ENCODE peak calls at places on chromosome 3, in seven cellular contexts. U is nephron progenitor cell, N is transverse colon, J is AG09309, W is HFF-Myc, P is LNCaP clone FGC, I is heart left ventricle. R is an unnamed sample.

GRCh38 chr3:58066842-58067241 is 58.6 kb downstream of the FLNB start:
- DNase-seq in J (no peak), N (no peak), U (no peak), I (no peak), P (no peak), W (no peak), R (no peak)

GRCh38 chr3:71651625-71652024 is 68.1 kb upstream of the FOXP1 start:
- DNase-seq in N (no peak), W (no peak), P (no peak), U (no peak), J (no peak), I (no peak), R (no peak)

GRCh38 chr3:54079729-54080128 is 42.6 kb upstream of the CACNA2D3 start:
- DNase-seq in U (no peak), W (no peak), J (no peak), P (no peak), N (no peak), I (no peak), R (no peak)

GRCh38 chr3:101574388-101575156 is 592 bp downstream of the PCNP start:
- DNase-seq in U (no peak), I (peak), N (peak), P (peak), J (peak), W (peak), R (no peak)

GRCh38 chr3:44323341-44323955 is 15.1 kb upstream of the TCAIM start:
- DNase-seq in J (peak), N (peak), W (peak), P (peak), I (peak), U (peak), R (peak)

GRCh38 chr3:111723293-111723963 is 128.3 kb upstream of the ZBED2 start:
- DNase-seq in J (peak), P (no peak), I (no peak), U (no peak), W (peak), N (no peak), R (no peak)

GRCh38 chr3:51679777-51680176 is 8.7 kb downstream of the TEX264 start:
- DNase-seq in I (no peak), P (no peak), J (no peak), U (no peak), W (no peak), N (no peak), R (no peak)

GRCh38 chr3:133983576-133984560 is 45.9 kb downstream of the SLCO2A1 start:
- DNase-seq in I (no peak), P (no peak), W (no peak), J (no peak), N (no peak), U (no peak), R (no peak)

GRCh38 chr3:171548918-171549317 is 88.7 kb upstream of the TNIK start:
- DNase-seq in J (no peak), W (no peak), I (no peak), P (no peak), N (no peak), U (no peak), R (no peak)

GRCh38 chr3:52731590-52731989 is 25.7 kb downstream of the SPCS1 start:
- DNase-seq in P (no peak), N (no peak), U (no peak), W (no peak), I (no peak), J (no peak), R (no peak)

GRCh38 chr3:105537371-105538075 is 170.8 kb downstream of the ALCAM start:
- DNase-seq in W (no peak), N (no peak), I (no peak), P (no peak), J (no peak), U (no peak), R (no peak)

GRCh38 chr3:178189854-178190253 is 346.4 kb upstream of the KCNMB2 start:
- DNase-seq in U (no peak), I (no peak), W (no peak), J (no peak), P (no peak), N (no peak), R (no peak)

GRCh38 chr3:72032435-72033118 is 247.6 kb upstream of the PROK2 start:
- DNase-seq in N (no peak), J (no peak), W (no peak), U (no peak), I (no peak), P (no peak), R (no peak)

GRCh38 chr3:48429416-48430358 is at the start of gene PLXNB1:
- DNase-seq in I (peak), J (no peak), W (no peak), U (peak), N (peak), P (no peak), R (peak)

GRCh38 chr3:30135190-30135589 is 471.2 kb upstream of the TGFBR2 start:
- DNase-seq in N (no peak), P (no peak), W (no peak), U (no peak), I (no peak), J (no peak), R (no peak)
- TF ChIP-seq CTCF in N (no peak), P (peak), W (peak), U (no peak), I (peak), J (peak), R (no peak)

GRCh38 chr3:4800595-4800994 is 178.6 kb upstream of the BHLHE40 start:
- DNase-seq in U (no peak), J (no peak), P (no peak), I (no peak), N (no peak), W (no peak), R (no peak)
- TF ChIP-seq CTCF in U (no peak), J (no peak), P (no peak), I (no peak), N (no peak), W (no peak), R (no peak)

GRCh38 chr3:21644268-21644667 is 106.7 kb downstream of the ZNF385D start:
- DNase-seq in P (no peak), J (no peak), N (no peak), U (no peak), I (no peak), W (no peak), R (no peak)

GRCh38 chr3:21643752-21644151 is 107.3 kb downstream of the ZNF385D start:
- DNase-seq in I (no peak), N (no peak), U (no peak), W (no peak), P (peak), J (no peak), R (no peak)

GRCh38 chr3:21645121-21645897 is 105.7 kb downstream of the ZNF385D start:
- DNase-seq in N (no peak), I (peak), U (no peak), J (no peak), P (no peak), W (no peak), R (no peak)

GRCh38 chr3:21642433-21642832 is 108.6 kb downstream of the ZNF385D start:
- DNase-seq in N (no peak), P (no peak), W (no peak), I (no peak), U (no peak), J (no peak), R (no peak)

DNA sequence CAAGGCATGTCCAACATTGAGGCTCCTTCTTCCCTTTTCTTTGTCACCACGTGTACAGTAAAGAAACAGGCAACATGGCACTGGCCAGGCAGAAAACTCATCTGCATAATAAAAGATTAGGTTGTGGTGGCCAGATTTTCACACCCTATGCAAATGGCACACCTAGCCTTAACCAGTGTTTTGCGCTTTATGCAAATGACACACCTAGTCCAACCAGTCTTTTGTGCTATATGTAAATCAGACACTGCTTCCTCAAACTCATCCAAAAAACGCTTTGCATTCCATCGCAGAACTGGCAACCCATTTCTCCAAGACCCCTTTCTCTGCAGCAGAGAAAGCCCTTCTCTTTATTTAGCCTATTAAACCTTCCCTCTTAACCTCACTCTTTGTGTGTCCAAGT is 109.1 kb downstream of the ZNF385D start:
- DNase-seq in J (no peak), W (no peak), P (no peak), N (no peak), I (no peak), U (no peak), R (no peak)
- TF ChIP-seq CTCF in J (no peak), W (no peak), P (no peak), N (no peak), I (no peak), U (no peak), R (no peak)

DNA sequence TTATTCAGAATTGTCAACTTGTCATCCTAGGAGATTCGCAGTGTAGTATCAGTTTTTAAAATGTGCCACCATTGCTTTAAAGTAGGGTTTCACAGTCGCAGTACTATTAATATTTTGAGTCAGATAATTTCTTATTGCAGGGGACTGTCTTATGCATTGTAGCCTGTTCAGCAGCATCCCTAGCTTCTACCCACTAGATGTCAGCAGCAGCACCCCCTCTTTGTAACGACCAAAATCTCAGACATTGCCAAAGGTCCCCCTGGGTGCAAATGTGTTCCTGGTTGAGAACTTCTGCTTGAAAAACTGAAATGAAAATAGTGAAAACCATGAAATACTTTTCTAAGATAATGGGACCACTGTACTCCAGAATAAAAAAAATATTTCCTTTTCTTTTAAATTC is 474.8 kb downstream of the CNTN3 start:
- DNase-seq in P (no peak), W (no peak), I (no peak), N (no peak), U (no peak), J (no peak), R (no peak)
- TF ChIP-seq CTCF in P (peak), W (no peak), I (no peak), N (no peak), U (no peak), J (peak), R (no peak)

GRCh38 chr3:126466886-126467610 is 8.6 kb downstream of the ZXDC start:
- DNase-seq in J (no peak), P (no peak), U (no peak), N (no peak), I (no peak), W (no peak), R (no peak)

GRCh38 chr3:126467611-126467955 is 8.1 kb downstream of the ZXDC start:
- DNase-seq in N (no peak), I (no peak), J (no peak), P (no peak), W (no peak), U (no peak), R (no peak)

GRCh38 chr3:126469479-126469878 is 6.2 kb downstream of the ZXDC start:
- DNase-seq in N (no peak), W (no peak), J (no peak), P (no peak), I (no peak), U (no peak), R (peak)

GRCh38 chr3:126465928-126466564 is 9.6 kb downstream of the ZXDC start:
- DNase-seq in U (no peak), I (peak), W (no peak), J (no peak), N (peak), P (no peak), R (no peak)

GRCh38 chr3:126468028-126468891 is 7.4 kb downstream of the ZXDC start:
- DNase-seq in J (no peak), U (no peak), W (no peak), N (no peak), I (no peak), P (no peak), R (no peak)
- TF ChIP-seq CTCF in J (no peak), U (no peak), W (no peak), N (no peak), I (no peak), P (no peak), R (no peak)

GRCh38 chr3:158491968-158492367 is 79.0 kb upstream of the MLF1 start:
- DNase-seq in P (no peak), N (no peak), U (no peak), I (no peak), J (no peak), W (no peak), R (no peak)

GRCh38 chr3:158493931-158494330 is 77.1 kb upstream of the MLF1 start:
- DNase-seq in W (no peak), J (no peak), N (no peak), I (no peak), U (no peak), P (no peak), R (no peak)

GRCh38 chr3:158494657-158495056 is 76.3 kb upstream of the MLF1 start:
- DNase-seq in W (no peak), N (no peak), P (no peak), J (no peak), U (no peak), I (no peak), R (no peak)

GRCh38 chr3:158495503-158495902 is 75.5 kb upstream of the MLF1 start:
- DNase-seq in J (no peak), U (no peak), W (no peak), N (no peak), I (no peak), P (no peak), R (no peak)

GRCh38 chr3:158492685-158493084 is 78.3 kb upstream of the MLF1 start:
- DNase-seq in W (no peak), U (no peak), P (no peak), N (no peak), J (no peak), I (no peak), R (no peak)
- TF ChIP-seq CTCF in W (no peak), U (no peak), P (no peak), N (no peak), J (no peak), I (no peak), R (no peak)

GRCh38 chr3:64651286-64651685 is 36.5 kb downstream of the ADAMTS9 start:
- DNase-seq in I (no peak), P (no peak), U (no peak), W (no peak), J (no peak), N (no peak), R (no peak)
- TF ChIP-seq CTCF in I (peak), P (peak), U (no peak), W (no peak), J (no peak), N (no peak), R (no peak)